ENCODE peak calls at places on chromosomes 6 and 20, in four cellular contexts. One of them, this sample, is unnamed.

GRCh38 chr20:37389241-37389747 is 43.4 kb downstream of the SRC start:
- DNase-seq in ecto neural progenitor cell: peak
- DNase-seq in stimulated activated CD4-positive, alpha-beta T cell treated with anti-CD3 and anti-CD28 coated beads, Interleukin-12 subunit alpha, Interleukin-12 subunit beta, amount 100 ng/mL, for 4 hours: no peak
- DNase-seq in amniotic stem cell: no peak
- DNase-seq in this sample: no peak

GRCh38 chr20:33000802-33001466 is 3.3 kb downstream of the SUN5 start:
- DNase-seq in ecto neural progenitor cell: no peak
- DNase-seq in amniotic stem cell: no peak
- DNase-seq in stimulated activated CD4-positive, alpha-beta T cell treated with anti-CD3 and anti-CD28 coated beads, Interleukin-12 subunit alpha, Interleukin-12 subunit beta, amount 100 ng/mL, for 4 hours: no peak
- DNase-seq in this sample: no peak

GRCh38 chr6:135475292-135475886 is 22.2 kb downstream of the AHI1 start:
- DNase-seq in amniotic stem cell: no peak
- DNase-seq in stimulated activated CD4-positive, alpha-beta T cell treated with anti-CD3 and anti-CD28 coated beads, Interleukin-12 subunit alpha, Interleukin-12 subunit beta, amount 100 ng/mL, for 4 hours: no peak
- DNase-seq in ecto neural progenitor cell: no peak
- DNase-seq in this sample: no peak

GRCh38 chr20:48754269-48754668 is 73.5 kb downstream of the PREX1 start:
- DNase-seq in stimulated activated CD4-positive, alpha-beta T cell treated with anti-CD3 and anti-CD28 coated beads, Interleukin-12 subunit alpha, Interleukin-12 subunit beta, amount 100 ng/mL, for 4 hours: no peak
- DNase-seq in ecto neural progenitor cell: no peak
- DNase-seq in amniotic stem cell: no peak
- DNase-seq in this sample: no peak

GRCh38 chr6:91480397-91480796 is 893.5 kb upstream of the MAP3K7 start:
- DNase-seq in ecto neural progenitor cell: no peak
- DNase-seq in amniotic stem cell: no peak
- DNase-seq in stimulated activated CD4-positive, alpha-beta T cell treated with anti-CD3 and anti-CD28 coated beads, Interleukin-12 subunit alpha, Interleukin-12 subunit beta, amount 100 ng/mL, for 4 hours: no peak
- DNase-seq in this sample: no peak

GRCh38 chr6:135274561-135275293 is 93.6 kb downstream of the MYB start:
- DNase-seq in ecto neural progenitor cell: no peak
- DNase-seq in amniotic stem cell: no peak
- DNase-seq in stimulated activated CD4-positive, alpha-beta T cell treated with anti-CD3 and anti-CD28 coated beads, Interleukin-12 subunit alpha, Interleukin-12 subunit beta, amount 100 ng/mL, for 4 hours: no peak
- DNase-seq in this sample: no peak

GRCh38 chr20:64110411-64111068 is 3.2 kb upstream of the NPBWR2 start:
- DNase-seq in stimulated activated CD4-positive, alpha-beta T cell treated with anti-CD3 and anti-CD28 coated beads, Interleukin-12 subunit alpha, Interleukin-12 subunit beta, amount 100 ng/mL, for 4 hours: no peak
- DNase-seq in ecto neural progenitor cell: no peak
- DNase-seq in amniotic stem cell: no peak
- DNase-seq in this sample: no peak

GRCh38 chr6:116144590-116144989 is 18.7 kb upstream of the COL10A1 start:
- DNase-seq in stimulated activated CD4-positive, alpha-beta T cell treated with anti-CD3 and anti-CD28 coated beads, Interleukin-12 subunit alpha, Interleukin-12 subunit beta, amount 100 ng/mL, for 4 hours: no peak
- DNase-seq in amniotic stem cell: peak
- DNase-seq in ecto neural progenitor cell: no peak
- DNase-seq in this sample: peak

GRCh38 chr6:74070091-74070490 is 374.1 kb downstream of the CD109 start:
- DNase-seq in ecto neural progenitor cell: no peak
- DNase-seq in stimulated activated CD4-positive, alpha-beta T cell treated with anti-CD3 and anti-CD28 coated beads, Interleukin-12 subunit alpha, Interleukin-12 subunit beta, amount 100 ng/mL, for 4 hours: no peak
- DNase-seq in amniotic stem cell: no peak
- DNase-seq in this sample: no peak

GRCh38 chr20:15061955-15062354 is 724.5 kb upstream of the FLRT3 start:
- DNase-seq in stimulated activated CD4-positive, alpha-beta T cell treated with anti-CD3 and anti-CD28 coated beads, Interleukin-12 subunit alpha, Interleukin-12 subunit beta, amount 100 ng/mL, for 4 hours: no peak
- DNase-seq in amniotic stem cell: no peak
- DNase-seq in ecto neural progenitor cell: no peak
- DNase-seq in this sample: no peak

GRCh38 chr6:37074053-37074827 is 68.8 kb downstream of the FGD2 start:
- DNase-seq in amniotic stem cell: no peak
- DNase-seq in stimulated activated CD4-positive, alpha-beta T cell treated with anti-CD3 and anti-CD28 coated beads, Interleukin-12 subunit alpha, Interleukin-12 subunit beta, amount 100 ng/mL, for 4 hours: no peak
- DNase-seq in ecto neural progenitor cell: no peak
- DNase-seq in this sample: no peak

GRCh38 chr6:14917101-14917500 is 328.8 kb upstream of the JARID2 start:
- DNase-seq in ecto neural progenitor cell: no peak
- DNase-seq in amniotic stem cell: no peak
- DNase-seq in stimulated activated CD4-positive, alpha-beta T cell treated with anti-CD3 and anti-CD28 coated beads, Interleukin-12 subunit alpha, Interleukin-12 subunit beta, amount 100 ng/mL, for 4 hours: no peak
- DNase-seq in this sample: no peak

GRCh38 chr6:156774872-156775405 is 2.2 kb upstream of the ARID1B start:
- DNase-seq in ecto neural progenitor cell: no peak
- DNase-seq in amniotic stem cell: no peak
- DNase-seq in stimulated activated CD4-positive, alpha-beta T cell treated with anti-CD3 and anti-CD28 coated beads, Interleukin-12 subunit alpha, Interleukin-12 subunit beta, amount 100 ng/mL, for 4 hours: no peak
- DNase-seq in this sample: no peak

GRCh38 chr6:11484441-11484840 is 53.1 kb upstream of the TMEM170B start:
- DNase-seq in ecto neural progenitor cell: no peak
- DNase-seq in amniotic stem cell: no peak
- DNase-seq in stimulated activated CD4-positive, alpha-beta T cell treated with anti-CD3 and anti-CD28 coated beads, Interleukin-12 subunit alpha, Interleukin-12 subunit beta, amount 100 ng/mL, for 4 hours: no peak
- DNase-seq in this sample: no peak

GRCh38 chr20:62641749-62642665 is at the start of gene SLCO4A1:
- DNase-seq in stimulated activated CD4-positive, alpha-beta T cell treated with anti-CD3 and anti-CD28 coated beads, Interleukin-12 subunit alpha, Interleukin-12 subunit beta, amount 100 ng/mL, for 4 hours: peak
- DNase-seq in amniotic stem cell: peak
- DNase-seq in ecto neural progenitor cell: peak
- DNase-seq in this sample: no peak

GRCh38 chr6:35370124-35370741 is 27.9 kb downstream of the PPARD start:
- DNase-seq in amniotic stem cell: peak
- DNase-seq in stimulated activated CD4-positive, alpha-beta T cell treated with anti-CD3 and anti-CD28 coated beads, Interleukin-12 subunit alpha, Interleukin-12 subunit beta, amount 100 ng/mL, for 4 hours: peak
- DNase-seq in ecto neural progenitor cell: no peak
- DNase-seq in this sample: peak

GRCh38 chr6:16206595-16207037 is 31.8 kb upstream of the GMPR start:
- DNase-seq in amniotic stem cell: peak
- DNase-seq in stimulated activated CD4-positive, alpha-beta T cell treated with anti-CD3 and anti-CD28 coated beads, Interleukin-12 subunit alpha, Interleukin-12 subunit beta, amount 100 ng/mL, for 4 hours: peak
- DNase-seq in ecto neural progenitor cell: peak
- DNase-seq in this sample: peak

GRCh38 chr20:23445596-23446217 is 6.2 kb downstream of the CSTL1 start:
- DNase-seq in stimulated activated CD4-positive, alpha-beta T cell treated with anti-CD3 and anti-CD28 coated beads, Interleukin-12 subunit alpha, Interleukin-12 subunit beta, amount 100 ng/mL, for 4 hours: no peak
- DNase-seq in amniotic stem cell: peak
- DNase-seq in ecto neural progenitor cell: peak
- DNase-seq in this sample: no peak

GRCh38 chr6:18703546-18703945 is 316.4 kb downstream of the RNF144B start:
- DNase-seq in stimulated activated CD4-positive, alpha-beta T cell treated with anti-CD3 and anti-CD28 coated beads, Interleukin-12 subunit alpha, Interleukin-12 subunit beta, amount 100 ng/mL, for 4 hours: no peak
- DNase-seq in amniotic stem cell: no peak
- DNase-seq in ecto neural progenitor cell: no peak
- DNase-seq in this sample: no peak

GRCh38 chr6:21922086-21922485 is 328.5 kb downstream of the SOX4 start:
- DNase-seq in amniotic stem cell: no peak
- DNase-seq in stimulated activated CD4-positive, alpha-beta T cell treated with anti-CD3 and anti-CD28 coated beads, Interleukin-12 subunit alpha, Interleukin-12 subunit beta, amount 100 ng/mL, for 4 hours: no peak
- DNase-seq in ecto neural progenitor cell: no peak
- DNase-seq in this sample: no peak

GRCh38 chr6:155324172-155324571 is 9.9 kb upstream of the TFB1M start:
- DNase-seq in amniotic stem cell: no peak
- DNase-seq in ecto neural progenitor cell: no peak
- DNase-seq in stimulated activated CD4-positive, alpha-beta T cell treated with anti-CD3 and anti-CD28 coated beads, Interleukin-12 subunit alpha, Interleukin-12 subunit beta, amount 100 ng/mL, for 4 hours: no peak
- DNase-seq in this sample: no peak

GRCh38 chr6:151240036-151240685 is 394 bp downstream of the AKAP12 start:
- DNase-seq in amniotic stem cell: peak
- DNase-seq in stimulated activated CD4-positive, alpha-beta T cell treated with anti-CD3 and anti-CD28 coated beads, Interleukin-12 subunit alpha, Interleukin-12 subunit beta, amount 100 ng/mL, for 4 hours: peak
- DNase-seq in ecto neural progenitor cell: peak
- DNase-seq in this sample: peak